ENCODE peak calls at places on chromosomes 13 and 19, in six cellular contexts. One of them, this sample, is unnamed.

GRCh38 chr19:7459773-7460172 is 29.1 kb downstream of the PEX11G start:
- DNase-seq in foreskin keratinocyte: no peak
- DNase-seq in SJCRH30: no peak
- DNase-seq in tibial nerve: no peak
- DNase-seq in caudate nucleus: no peak
- DNase-seq in psoas muscle: no peak
- DNase-seq in this sample: no peak

GRCh38 chr19:7224205-7224833 is 69.9 kb downstream of the INSR start:
- DNase-seq in SJCRH30: no peak
- DNase-seq in tibial nerve: peak; percentile 51
- DNase-seq in psoas muscle: no peak
- DNase-seq in foreskin keratinocyte: no peak
- DNase-seq in caudate nucleus: no peak
- DNase-seq in this sample: no peak

GRCh38 chr13:32427852-32428580 is at the start of gene N4BP2L1:
- DNase-seq in caudate nucleus: peak; percentile 61
- DNase-seq in foreskin keratinocyte: no peak
- DNase-seq in tibial nerve: peak; percentile 63
- DNase-seq in psoas muscle: peak; percentile 71
- DNase-seq in SJCRH30: peak; percentile 76
- DNase-seq in this sample: peak; percentile 51

GRCh38 chr19:13526552-13526951 is 20.3 kb upstream of the CACNA1A start:
- DNase-seq in foreskin keratinocyte: peak; percentile 10
- DNase-seq in caudate nucleus: no peak
- DNase-seq in tibial nerve: no peak
- DNase-seq in SJCRH30: peak; percentile 62
- DNase-seq in psoas muscle: no peak
- DNase-seq in this sample: no peak

GRCh38 chr19:58154287-58154678 is 3.7 kb upstream of the ZNF329 start:
- DNase-seq in caudate nucleus: no peak
- DNase-seq in tibial nerve: no peak
- DNase-seq in psoas muscle: peak; percentile 42
- DNase-seq in SJCRH30: peak; percentile 40
- DNase-seq in foreskin keratinocyte: no peak
- DNase-seq in this sample: peak; percentile 16

GRCh38 chr19:11046608-11047354 is 42.5 kb upstream of the LDLR start:
- DNase-seq in psoas muscle: no peak
- DNase-seq in foreskin keratinocyte: no peak
- DNase-seq in SJCRH30: no peak
- DNase-seq in caudate nucleus: no peak
- DNase-seq in tibial nerve: no peak
- DNase-seq in this sample: no peak

GRCh38 chr19:19550454-19550842 is 12.4 kb downstream of the CILP2 start:
- DNase-seq in psoas muscle: no peak
- DNase-seq in caudate nucleus: no peak
- DNase-seq in SJCRH30: peak; percentile 31
- DNase-seq in tibial nerve: no peak
- DNase-seq in foreskin keratinocyte: no peak
- DNase-seq in this sample: no peak

GRCh38 chr19:55149078-55150003 is at the start of gene TNNT1:
- DNase-seq in SJCRH30: peak; percentile 93
- DNase-seq in caudate nucleus: no peak
- DNase-seq in foreskin keratinocyte: no peak
- DNase-seq in tibial nerve: no peak
- DNase-seq in psoas muscle: peak; percentile 66
- DNase-seq in this sample: no peak

GRCh38 chr19:39359026-39359425 is 16.8 kb downstream of the SAMD4B start:
- DNase-seq in psoas muscle: no peak
- DNase-seq in tibial nerve: no peak
- DNase-seq in foreskin keratinocyte: no peak
- DNase-seq in SJCRH30: no peak
- DNase-seq in caudate nucleus: no peak
- DNase-seq in this sample: no peak

GRCh38 chr13:99005609-99006008 is 27.7 kb upstream of the DOCK9 start:
- DNase-seq in psoas muscle: no peak
- DNase-seq in SJCRH30: peak; percentile 23
- DNase-seq in foreskin keratinocyte: no peak
- DNase-seq in caudate nucleus: no peak
- DNase-seq in tibial nerve: no peak
- DNase-seq in this sample: no peak

GRCh38 chr13:43682698-43683097 is 104.1 kb downstream of the ENOX1 start:
- DNase-seq in tibial nerve: no peak
- DNase-seq in SJCRH30: no peak
- DNase-seq in foreskin keratinocyte: no peak
- DNase-seq in psoas muscle: no peak
- DNase-seq in caudate nucleus: no peak
- DNase-seq in this sample: no peak
- H3K27ac ChIP-seq in tibial nerve: no peak overlapping the region
- H3K27ac ChIP-seq in SJCRH30: no peak overlapping the region
- H3K27ac ChIP-seq in foreskin keratinocyte: no peak overlapping the region
- H3K27ac ChIP-seq in psoas muscle: no peak overlapping the region
- H3K27ac ChIP-seq in caudate nucleus: no peak overlapping the region
- H3K27ac ChIP-seq in this sample: no peak overlapping the region

GRCh38 chr13:69950160-69950559 is 157.5 kb upstream of the ATXN8OS start:
- DNase-seq in tibial nerve: no peak
- DNase-seq in SJCRH30: no peak
- DNase-seq in foreskin keratinocyte: no peak
- DNase-seq in caudate nucleus: no peak
- DNase-seq in psoas muscle: no peak
- DNase-seq in this sample: no peak
- H3K27ac ChIP-seq in tibial nerve: no peak overlapping the region
- H3K27ac ChIP-seq in SJCRH30: no peak overlapping the region
- H3K27ac ChIP-seq in foreskin keratinocyte: no peak overlapping the region
- H3K27ac ChIP-seq in caudate nucleus: no peak overlapping the region
- H3K27ac ChIP-seq in psoas muscle: no peak overlapping the region
- H3K27ac ChIP-seq in this sample: no peak overlapping the region

GRCh38 chr13:43057653-43058317 is 34.4 kb downstream of the DNAJC15 start:
- DNase-seq in caudate nucleus: no peak
- DNase-seq in SJCRH30: peak; percentile 51
- DNase-seq in foreskin keratinocyte: no peak
- DNase-seq in tibial nerve: no peak
- DNase-seq in psoas muscle: no peak
- DNase-seq in this sample: no peak
- H3K27ac ChIP-seq in caudate nucleus: peak overlapping the region; percentile 55
- H3K27ac ChIP-seq in SJCRH30: no peak overlapping the region
- H3K27ac ChIP-seq in foreskin keratinocyte: peak overlapping the region; percentile 43
- H3K27ac ChIP-seq in tibial nerve: no peak overlapping the region
- H3K27ac ChIP-seq in psoas muscle: no peak overlapping the region
- H3K27ac ChIP-seq in this sample: no peak overlapping the region

GRCh38 chr19:2524361-2524839 is 48.5 kb downstream of the GADD45B start:
- DNase-seq in SJCRH30: no peak
- DNase-seq in caudate nucleus: no peak
- DNase-seq in psoas muscle: no peak
- DNase-seq in foreskin keratinocyte: no peak
- DNase-seq in tibial nerve: no peak
- DNase-seq in this sample: no peak

GRCh38 chr19:2527716-2528115 is 51.8 kb downstream of the GADD45B start:
- DNase-seq in foreskin keratinocyte: no peak
- DNase-seq in caudate nucleus: no peak
- DNase-seq in tibial nerve: no peak
- DNase-seq in SJCRH30: no peak
- DNase-seq in psoas muscle: no peak
- DNase-seq in this sample: no peak

GRCh38 chr19:2527171-2527570 is 51.2 kb downstream of the GADD45B start:
- DNase-seq in SJCRH30: no peak
- DNase-seq in tibial nerve: no peak
- DNase-seq in psoas muscle: no peak
- DNase-seq in foreskin keratinocyte: no peak
- DNase-seq in caudate nucleus: no peak
- DNase-seq in this sample: no peak

GRCh38 chr19:2523630-2524311 is 47.8 kb downstream of the GADD45B start:
- DNase-seq in foreskin keratinocyte: no peak
- DNase-seq in SJCRH30: no peak
- DNase-seq in psoas muscle: no peak
- DNase-seq in caudate nucleus: no peak
- DNase-seq in tibial nerve: no peak
- DNase-seq in this sample: no peak

DNA sequence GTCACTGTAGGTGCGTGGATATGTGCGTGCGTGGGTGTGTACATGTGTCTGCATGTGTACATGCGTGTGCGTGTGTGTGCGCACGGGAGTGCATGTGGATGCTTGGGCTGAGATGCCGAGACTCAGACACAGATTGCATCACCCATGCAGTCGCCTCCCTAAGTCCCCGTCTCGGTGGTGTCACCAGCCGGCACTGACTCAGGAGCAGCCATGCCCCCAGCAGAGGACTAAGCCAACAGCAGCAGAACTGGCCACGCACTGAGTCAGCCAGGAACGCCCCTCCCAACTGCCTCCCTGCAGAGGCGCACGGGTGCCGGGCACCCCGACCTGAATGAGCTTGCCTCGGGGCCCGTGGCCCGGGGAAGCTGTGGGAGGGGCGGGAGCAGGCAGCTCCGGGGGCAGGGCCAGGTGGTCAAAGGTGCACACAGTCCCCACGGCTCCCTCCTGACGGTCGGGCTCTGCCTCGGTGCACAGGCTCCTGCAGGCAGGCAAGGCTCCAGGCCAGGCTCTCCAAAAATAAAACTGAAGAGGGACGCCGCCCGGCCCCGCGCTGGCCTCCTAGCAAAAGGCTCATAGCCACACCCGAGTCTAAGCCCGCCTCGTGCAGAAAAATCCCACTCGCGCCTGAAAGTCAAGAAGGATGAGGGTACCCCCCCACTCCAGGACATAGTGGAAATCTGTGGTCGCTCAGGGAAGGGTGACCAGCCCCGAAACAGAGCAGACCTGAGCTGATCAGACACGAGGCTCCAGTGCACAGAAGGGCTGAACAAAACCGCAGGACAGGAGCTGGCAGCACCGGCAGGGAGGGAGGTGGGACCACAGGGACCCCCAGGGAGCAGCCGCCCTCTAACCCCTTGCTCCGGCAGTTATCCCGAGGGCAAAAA is 49.2 kb downstream of the GADD45B start:
- DNase-seq in caudate nucleus: no peak
- DNase-seq in foreskin keratinocyte: no peak
- DNase-seq in tibial nerve: no peak
- DNase-seq in psoas muscle: peak; percentile 70
- DNase-seq in SJCRH30: no peak
- DNase-seq in this sample: no peak
- H3K27ac ChIP-seq in caudate nucleus: peak overlapping the region; percentile 8
- H3K27ac ChIP-seq in foreskin keratinocyte: no peak overlapping the region
- H3K27ac ChIP-seq in tibial nerve: no peak overlapping the region
- H3K27ac ChIP-seq in psoas muscle: no peak overlapping the region
- H3K27ac ChIP-seq in SJCRH30: no peak overlapping the region
- H3K27ac ChIP-seq in this sample: no peak overlapping the region

DNA sequence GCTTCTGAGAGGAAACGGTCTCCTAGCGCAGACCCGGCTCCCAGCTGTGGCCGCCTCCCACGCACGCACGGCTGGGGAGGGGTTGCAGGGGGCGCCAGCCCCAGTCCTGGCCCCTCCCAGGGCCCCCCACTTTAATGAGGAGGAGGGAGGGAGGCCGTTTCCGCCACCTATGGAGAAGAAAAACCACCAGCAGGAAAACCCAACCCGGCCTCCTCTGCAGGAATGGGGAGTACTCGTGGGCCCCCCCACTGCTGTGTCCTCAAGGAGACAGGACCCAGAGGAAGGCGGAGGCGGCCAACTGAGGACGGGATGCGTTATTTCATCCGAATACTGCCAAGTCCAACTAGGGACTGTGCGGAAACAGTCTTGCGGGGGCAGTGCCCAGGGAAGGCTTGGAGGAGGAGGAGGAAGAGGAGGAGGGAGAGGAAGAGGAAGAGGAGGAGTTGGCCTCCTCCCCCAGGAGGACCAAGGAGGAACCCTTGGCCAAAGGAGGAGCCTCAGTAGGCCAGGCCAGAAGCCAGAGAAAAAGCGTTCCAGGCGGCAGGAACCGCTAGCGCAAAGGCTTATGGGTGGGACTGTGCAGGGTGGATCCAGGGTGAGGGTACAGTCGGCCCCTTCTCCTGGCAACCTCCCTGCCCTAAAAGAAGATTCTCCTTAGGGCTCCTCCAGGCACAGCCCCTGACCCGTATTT is 3.9 kb upstream of the SSBP4 start:
- DNase-seq in SJCRH30: peak; percentile 60
- DNase-seq in caudate nucleus: no peak
- DNase-seq in psoas muscle: peak; percentile 78
- DNase-seq in tibial nerve: peak; percentile 61
- DNase-seq in foreskin keratinocyte: no peak
- DNase-seq in this sample: no peak
- H3K27ac ChIP-seq in SJCRH30: no peak overlapping the region
- H3K27ac ChIP-seq in caudate nucleus: peak overlapping the region; percentile 95
- H3K27ac ChIP-seq in psoas muscle: peak overlapping the region; percentile 86
- H3K27ac ChIP-seq in tibial nerve: peak overlapping the region; percentile 85
- H3K27ac ChIP-seq in foreskin keratinocyte: no peak overlapping the region
- H3K27ac ChIP-seq in this sample: peak overlapping the region; percentile 98

GRCh38 chr13:30792257-30793000 is 57.1 kb downstream of the ALOX5AP start:
- DNase-seq in SJCRH30: peak; percentile 93
- DNase-seq in caudate nucleus: peak; percentile 16
- DNase-seq in tibial nerve: peak; percentile 55
- DNase-seq in foreskin keratinocyte: peak; percentile 61
- DNase-seq in psoas muscle: peak; percentile 83
- DNase-seq in this sample: peak; percentile 23
- H3K27ac ChIP-seq in SJCRH30: peak overlapping the region; percentile 54
- H3K27ac ChIP-seq in caudate nucleus: no peak overlapping the region
- H3K27ac ChIP-seq in tibial nerve: no peak overlapping the region
- H3K27ac ChIP-seq in foreskin keratinocyte: no peak overlapping the region
- H3K27ac ChIP-seq in psoas muscle: no peak overlapping the region
- H3K27ac ChIP-seq in this sample: no peak overlapping the region

GRCh38 chr13:106529415-106530208 is 5.8 kb downstream of the EFNB2 start:
- DNase-seq in tibial nerve: no peak
- DNase-seq in caudate nucleus: no peak
- DNase-seq in foreskin keratinocyte: no peak
- DNase-seq in psoas muscle: no peak
- DNase-seq in SJCRH30: no peak
- DNase-seq in this sample: peak; percentile 41
- H3K27ac ChIP-seq in tibial nerve: no peak overlapping the region
- H3K27ac ChIP-seq in caudate nucleus: peak overlapping the region; percentile 46
- H3K27ac ChIP-seq in foreskin keratinocyte: peak overlapping the region; percentile 80
- H3K27ac ChIP-seq in psoas muscle: no peak overlapping the region
- H3K27ac ChIP-seq in SJCRH30: peak overlapping the region; percentile 10
- H3K27ac ChIP-seq in this sample: no peak overlapping the region

GRCh38 chr19:480016-480855 is 16.1 kb upstream of the MADCAM1 start:
- DNase-seq in caudate nucleus: peak; percentile 64
- DNase-seq in foreskin keratinocyte: no peak
- DNase-seq in tibial nerve: peak; percentile 62
- DNase-seq in psoas muscle: peak; percentile 84
- DNase-seq in SJCRH30: no peak
- DNase-seq in this sample: peak; percentile 85
- H3K27ac ChIP-seq in caudate nucleus: peak overlapping the region; percentile 74
- H3K27ac ChIP-seq in foreskin keratinocyte: no peak overlapping the region
- H3K27ac ChIP-seq in tibial nerve: no peak overlapping the region
- H3K27ac ChIP-seq in psoas muscle: no peak overlapping the region
- H3K27ac ChIP-seq in SJCRH30: no peak overlapping the region
- H3K27ac ChIP-seq in this sample: peak overlapping the region; percentile 16

This sample was measured in WERI-Rb-1.